ENCODE peak calls at places on chromosomes 5 and 9, in seven cellular contexts. L is IMR-90, Y is mesenchymal stem cell, I is mesendoderm, U is trophoblast cell, F is neuronal stem cell, X is H1. C is an unnamed sample.

GRCh38 chr5:15476977-15477376 is 23.0 kb upstream of the FBXL7 start:
- DNase-seq in Y (no peak), F (no peak), I (no peak), L (no peak), X (no peak), U (no peak), C (no peak)

GRCh38 chr5:177086918-177087706 is 397 bp downstream of the FGFR4 start:
- DNase-seq in Y (peak; percentile 64), U (peak; percentile 35), L (no peak), F (peak; percentile 36), X (peak; percentile 90), I (peak; percentile 87), C (peak; percentile 87)

GRCh38 chr5:124754206-124754927 is 7.9 kb upstream of the ZNF608 start:
- DNase-seq in F (no peak), L (no peak), I (no peak), U (no peak), X (no peak), Y (no peak), C (no peak)

GRCh38 chr9:125999504-125999881 is 252.3 kb downstream of the PBX3 start:
- DNase-seq in I (no peak), Y (no peak), U (no peak), F (no peak), X (no peak), L (no peak), C (no peak)

GRCh38 chr9:4769321-4770080 is 23.2 kb upstream of the RCL1 start:
- DNase-seq in I (no peak), L (peak; percentile 53), F (no peak), U (no peak), X (peak; percentile 26), Y (no peak), C (no peak)

GRCh38 chr5:54996476-54996875 is 11.1 kb upstream of the ESM1 start:
- DNase-seq in F (no peak), I (no peak), Y (peak; percentile 63), U (no peak), X (no peak), L (peak; percentile 62), C (no peak)

GRCh38 chr9:92289708-92290390 is 3.6 kb downstream of the IARS1 start:
- DNase-seq in X (no peak), I (no peak), F (no peak), Y (peak; percentile 11), L (peak; percentile 60), U (no peak), C (no peak)

GRCh38 chr9:110179734-110180133 is 28.2 kb downstream of the C9orf152 start:
- DNase-seq in Y (peak; percentile 84), X (no peak), F (no peak), I (no peak), U (no peak), L (peak; percentile 86), C (no peak)

GRCh38 chr9:19160085-19160484 is 32.8 kb upstream of the PLIN2 start:
- DNase-seq in F (no peak), Y (no peak), U (peak; percentile 82), X (no peak), I (no peak), L (no peak), C (no peak)

GRCh38 chr5:173567548-173567947 is 48.9 kb downstream of the BOD1 start:
- DNase-seq in X (no peak), F (no peak), U (no peak), Y (no peak), L (peak; percentile 77), I (no peak), C (no peak)

GRCh38 chr9:128159073-128159783 is 837 bp upstream of the BBLN start:
- DNase-seq in L (no peak), F (no peak), I (no peak), X (no peak), U (no peak), Y (no peak), C (no peak)

GRCh38 chr5:17670353-17670752 is 36.1 kb downstream of the TAF11L14 start:
- DNase-seq in I (no peak), U (no peak), L (no peak), F (no peak), X (peak; percentile 46), Y (no peak), C (peak; percentile 31)

GRCh38 chr5:51495672-51496071 is 112.4 kb downstream of the ISL1 start:
- DNase-seq in F (peak; percentile 6), Y (peak; percentile 85), U (peak; percentile 44), L (peak; percentile 6), X (no peak), I (peak; percentile 44), C (no peak)

GRCh38 chr5:61228691-61229280 is 66.5 kb upstream of the SMIM15 start:
- DNase-seq in Y (peak; percentile 12), L (peak; percentile 52), X (no peak), U (no peak), F (no peak), I (no peak), C (no peak)

GRCh38 chr9:122498883-122499288 is 11.7 kb upstream of the OR1J2 start:
- DNase-seq in F (no peak), I (peak; percentile 58), X (peak; percentile 41), U (peak; percentile 99), L (peak; percentile 43), Y (peak; percentile 27), C (peak; percentile 80)

GRCh38 chr5:175862131-175863012 is 9.0 kb upstream of the CPLX2 start:
- DNase-seq in I (no peak), Y (no peak), L (no peak), X (no peak), F (no peak), U (no peak), C (no peak)

GRCh38 chr5:36928947-36929346 is 52.4 kb downstream of the NIPBL start:
- DNase-seq in Y (peak; percentile 32), X (no peak), I (no peak), F (no peak), L (peak; percentile 86), U (no peak), C (no peak)

GRCh38 chr5:119367502-119368237 is 11.9 kb downstream of the TNFAIP8 start:
- DNase-seq in L (peak; percentile 64), U (peak; percentile 44), X (no peak), Y (no peak), F (no peak), I (no peak), C (no peak)

GRCh38 chr9:32955655-32956478 is 45.6 kb downstream of the APTX start:
- DNase-seq in I (no peak), Y (no peak), F (no peak), L (no peak), U (peak; percentile 50), X (peak; percentile 52), C (peak; percentile 54)

DNA sequence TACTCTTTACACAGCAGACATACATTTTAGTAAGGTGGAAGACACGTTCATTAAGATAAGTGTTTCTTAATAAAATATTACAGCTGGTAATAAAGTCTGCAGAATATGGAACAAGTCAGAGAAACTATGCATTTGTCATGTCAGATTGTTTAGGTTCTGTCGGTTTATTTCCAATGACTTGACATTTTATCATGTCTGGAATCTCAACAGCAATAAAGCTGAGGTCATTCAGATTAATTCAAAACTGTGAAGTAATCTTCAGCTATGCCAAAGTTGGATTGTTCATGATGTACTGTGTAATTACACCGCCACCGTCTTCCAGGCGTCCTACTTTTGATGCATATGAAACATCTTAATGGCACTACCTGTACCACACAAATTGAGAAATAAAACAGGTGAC is 1032.6 kb downstream of the CDH12 start:
- DNase-seq in L (no peak), I (no peak), U (no peak), F (no peak), Y (no peak), X (no peak), C (no peak)
- H2AK5ac ChIP-seq in L (no peak overlapping the region), I (no peak overlapping the region), U (no peak overlapping the region), F (no peak overlapping the region), Y (no peak overlapping the region), X (no peak overlapping the region), C (no peak overlapping the region)

GRCh38 chr9:15317836-15318235 is 10.8 kb upstream of the TTC39B start:
- DNase-seq in X (no peak), Y (no peak), F (no peak), U (no peak), I (no peak), L (peak; percentile 49), C (no peak)
- H2AK5ac ChIP-seq in X (no peak overlapping the region), Y (no peak overlapping the region), F (no peak overlapping the region), U (no peak overlapping the region), I (no peak overlapping the region), L (peak overlapping the region; percentile 8), C (no peak overlapping the region)

GRCh38 chr5:1540831-1541661 is 17.3 kb upstream of the LPCAT1 start:
- DNase-seq in X (peak; percentile 38), L (no peak), U (no peak), F (no peak), I (no peak), Y (no peak), C (no peak)
- H2AK5ac ChIP-seq in X (no peak overlapping the region), L (no peak overlapping the region), U (no peak overlapping the region), F (no peak overlapping the region), I (no peak overlapping the region), Y (no peak overlapping the region), C (no peak overlapping the region)

GRCh38 chr9:37406603-37407401 is 15.7 kb upstream of the GRHPR start:
- DNase-seq in Y (no peak), I (no peak), F (no peak), X (no peak), L (no peak), U (peak; percentile 53), C (no peak)

GRCh38 chr9:37407468-37407867 is 15.0 kb upstream of the GRHPR start:
- DNase-seq in X (no peak), Y (no peak), I (no peak), U (no peak), L (no peak), F (no peak), C (no peak)

GRCh38 chr9:37404590-37404989 is 17.9 kb upstream of the GRHPR start:
- DNase-seq in U (peak; percentile 68), F (no peak), I (no peak), L (no peak), X (no peak), Y (no peak), C (no peak)

GRCh38 chr9:37405350-37405749 is 17.1 kb upstream of the GRHPR start:
- DNase-seq in F (no peak), X (no peak), I (no peak), Y (no peak), U (no peak), L (no peak), C (no peak)

DNA sequence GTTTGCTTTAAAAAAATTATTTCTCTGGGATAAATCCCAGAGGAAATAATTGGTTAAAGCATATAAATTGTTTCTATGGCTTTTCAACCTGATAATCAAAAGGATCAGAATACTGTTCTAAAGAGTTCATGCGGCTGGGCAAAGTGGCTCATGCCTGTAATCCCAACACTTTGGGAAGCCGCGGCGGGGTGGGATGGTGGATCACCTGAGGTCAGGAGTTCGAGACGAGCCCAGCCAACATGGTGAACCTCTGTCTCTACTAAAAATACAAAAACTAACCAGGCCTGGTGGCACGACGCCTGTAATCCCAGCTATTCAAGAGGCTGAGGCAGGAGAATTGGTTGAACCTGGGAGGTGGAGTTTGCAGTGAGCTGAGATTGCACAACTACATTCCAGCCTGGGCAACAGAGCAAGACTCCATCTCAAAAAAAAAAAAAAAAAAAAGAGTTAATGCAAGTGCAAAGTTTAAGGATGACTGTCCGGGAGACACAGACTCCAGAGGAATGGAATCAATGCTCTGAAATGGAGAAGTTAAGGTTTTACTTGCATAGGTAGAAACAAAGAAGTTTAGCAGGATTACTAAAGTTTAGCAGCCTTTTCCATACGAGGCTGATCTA is 16.6 kb upstream of the GRHPR start:
- DNase-seq in I (no peak), X (no peak), L (no peak), F (no peak), Y (no peak), U (peak; percentile 84), C (no peak)
- H2AK5ac ChIP-seq in I (no peak overlapping the region), X (no peak overlapping the region), L (no peak overlapping the region), F (no peak overlapping the region), Y (no peak overlapping the region), U (no peak overlapping the region), C (no peak overlapping the region)